ENCODE peak calls at places on chromosome 21, in nine cellular contexts. I is brain microvascular endothelial cell, E is fibroblast of mammary gland, L is fibroblast of lung, K is psoas muscle, Y is heart left ventricle, M is ovary, R is pancreas, W is stomach. A is an unnamed sample.

GRCh38 chr21:10272216-10272615 is 249.2 kb upstream of the TPTE start:
- DNase-seq in W (no peak), E (no peak), R (no peak), Y (peak), L (no peak), I (no peak), M (no peak), K (no peak), A (no peak)

GRCh38 chr21:32412162-32412997 is at the start of gene EVA1C:
- DNase-seq in E (peak), K (peak), R (peak), I (no peak), M (peak), Y (peak), W (peak), L (peak), A (no peak)

GRCh38 chr21:38955495-38955894 is 149.8 kb downstream of the ETS2 start:
- DNase-seq in L (peak), E (peak), Y (peak), I (peak), W (peak), M (no peak), R (no peak), K (no peak), A (no peak)

GRCh38 chr21:26587621-26588260 is 14.7 kb upstream of the CYYR1 start:
- DNase-seq in K (no peak), R (no peak), L (peak), I (peak), Y (no peak), M (no peak), W (no peak), E (peak), A (peak)

GRCh38 chr21:35840197-35840799 is 220.0 kb downstream of the SETD4 start:
- DNase-seq in Y (peak), M (peak), E (peak), I (peak), W (peak), K (peak), R (no peak), L (peak), A (peak)

GRCh38 chr21:25983745-25984144 is 186.8 kb downstream of the APP start:
- DNase-seq in R (no peak), W (no peak), Y (no peak), E (no peak), M (no peak), K (no peak), I (no peak), L (no peak), A (no peak)

GRCh38 chr21:31943586-31943985 is 70.8 kb downstream of the HUNK start:
- DNase-seq in Y (no peak), L (no peak), K (no peak), R (no peak), M (no peak), W (no peak), I (no peak), E (no peak), A (no peak)

GRCh38 chr21:29056005-29056404 is 17.4 kb downstream of the CCT8 start:
- DNase-seq in K (no peak), I (no peak), R (no peak), Y (no peak), M (no peak), L (no peak), E (peak), W (no peak), A (no peak)

GRCh38 chr21:32298148-32298559 is 501 bp upstream of the MRAP start:
- DNase-seq in Y (no peak), E (peak), K (no peak), W (no peak), M (no peak), R (no peak), L (no peak), I (no peak), A (peak)

GRCh38 chr21:27108228-27108627 is 141.3 kb upstream of the ADAMTS5 start:
- DNase-seq in W (no peak), L (peak), K (no peak), Y (no peak), E (no peak), M (no peak), I (peak), R (no peak), A (peak)

DNA sequence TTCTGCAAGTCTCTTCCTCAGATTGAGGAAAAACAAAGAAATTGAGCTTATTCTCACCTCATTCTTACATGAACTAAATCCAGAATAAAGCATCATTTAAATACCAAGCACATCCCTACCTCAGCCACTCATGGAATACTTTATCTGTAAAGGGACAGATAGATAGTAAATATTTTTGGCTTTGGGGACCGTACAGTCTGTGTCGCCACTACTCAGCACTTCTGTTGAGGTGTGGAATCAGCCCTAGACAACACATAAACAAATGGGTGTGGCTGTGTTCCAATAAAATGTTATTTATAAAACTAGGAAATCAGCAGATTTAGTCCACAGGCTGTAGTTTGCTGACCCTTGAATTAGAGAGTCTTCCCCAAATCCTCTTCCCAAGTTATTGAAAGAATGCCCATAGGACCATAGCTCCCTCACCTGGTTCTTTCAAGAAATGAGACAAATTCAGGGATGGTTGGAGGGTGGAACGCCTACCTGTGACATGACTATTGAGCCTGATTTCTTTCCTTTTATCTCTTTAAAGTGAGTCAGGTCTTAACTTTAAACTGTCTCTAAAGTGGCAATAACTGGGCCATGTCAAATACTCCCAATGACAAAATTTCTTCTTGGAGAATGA is 878.5 kb downstream of the USP25 start:
- DNase-seq in K (no peak), R (no peak), W (no peak), M (no peak), Y (no peak), E (peak), I (no peak), L (no peak), A (no peak)
- TF ChIP-seq CTCF in K (no peak), R (no peak), W (no peak), M (no peak), Y (no peak), E (peak), I (peak), L (no peak), A (peak)

GRCh38 chr21:46099476-46099875 is 1.6 kb downstream of the COL6A2 start:
- DNase-seq in W (peak), K (peak), I (no peak), E (peak), R (no peak), Y (peak), L (no peak), M (peak), A (no peak)
- H3K4me3 ChIP-seq in W (peak), K (peak), I (peak), E (peak), R (no peak), Y (peak), L (peak), M (peak), A (peak)

GRCh38 chr21:42228709-42229220 is 9.8 kb downstream of the ABCG1 start:
- DNase-seq in Y (no peak), R (no peak), W (no peak), E (no peak), K (no peak), L (no peak), I (no peak), M (no peak), A (no peak)
- TF ChIP-seq CTCF in Y (no peak), R (no peak), W (no peak), E (no peak), K (no peak), L (no peak), I (no peak), M (no peak), A (no peak)

GRCh38 chr21:15839601-15840000 is 109.8 kb downstream of the USP25 start:
- DNase-seq in R (no peak), I (no peak), L (peak), K (no peak), E (peak), M (no peak), Y (no peak), W (no peak), A (no peak)

GRCh38 chr21:15840406-15840805 is 110.6 kb downstream of the USP25 start:
- DNase-seq in E (no peak), W (no peak), K (no peak), R (no peak), L (peak), I (no peak), M (no peak), Y (no peak), A (no peak)

GRCh38 chr21:15841856-15842564 is 112.2 kb downstream of the USP25 start:
- DNase-seq in Y (no peak), W (no peak), E (peak), M (no peak), L (peak), I (peak), K (no peak), R (no peak), A (peak)

GRCh38 chr21:15843766-15844165 is 114.0 kb downstream of the USP25 start:
- DNase-seq in Y (no peak), I (no peak), M (no peak), R (no peak), L (no peak), E (no peak), K (no peak), W (no peak), A (no peak)

DNA sequence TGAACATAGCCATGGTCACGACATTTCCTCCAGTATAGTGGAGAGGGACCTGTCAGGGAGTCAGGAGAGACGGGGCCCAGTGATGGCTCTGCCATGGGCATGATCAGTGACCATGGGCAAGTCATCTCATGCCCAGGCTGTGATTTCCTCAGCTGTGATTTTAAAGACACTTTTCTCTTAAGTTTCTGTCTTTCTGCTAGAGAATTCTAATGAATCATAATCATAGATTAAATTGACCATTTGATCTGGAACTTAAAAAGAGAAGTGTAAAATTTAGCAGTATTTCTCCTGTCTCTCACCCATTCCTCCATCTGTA is 112.7 kb downstream of the USP25 start:
- DNase-seq in I (no peak), E (no peak), M (no peak), K (no peak), L (no peak), R (no peak), W (no peak), Y (no peak), A (no peak)
- H3K4me3 ChIP-seq in I (no peak), E (no peak), M (no peak), K (no peak), L (no peak), R (no peak), W (no peak), Y (no peak), A (no peak)

DNA sequence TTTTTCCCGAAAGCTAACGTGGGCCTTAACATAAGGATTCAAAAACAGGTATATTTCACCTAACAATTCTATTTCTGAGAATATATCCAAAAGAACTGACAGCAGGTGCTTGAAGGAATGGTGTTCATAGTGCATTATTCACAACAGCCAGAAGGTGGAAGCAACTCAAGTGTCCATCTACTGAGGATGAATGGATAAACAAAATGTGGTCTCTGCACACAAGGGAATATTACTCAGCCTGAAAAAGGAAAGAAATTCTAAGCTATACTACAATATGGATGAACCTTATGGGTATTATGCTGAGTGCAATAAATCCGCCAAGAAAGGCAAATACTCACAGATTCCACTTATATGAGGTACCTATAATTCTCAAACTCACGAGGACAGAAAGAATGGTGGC is 6.1 kb upstream of the RIPPLY3 start:
- DNase-seq in Y (no peak), E (no peak), R (no peak), M (no peak), K (no peak), I (no peak), L (no peak), W (no peak), A (no peak)
- TF ChIP-seq CTCF in Y (no peak), E (peak), R (no peak), M (no peak), K (no peak), I (no peak), L (no peak), W (no peak), A (no peak)

GRCh38 chr21:34018185-34018584 is 55.2 kb upstream of the MRPS6 start:
- DNase-seq in Y (no peak), M (no peak), L (no peak), R (no peak), K (no peak), W (no peak), I (no peak), E (no peak), A (no peak)
- H3K4me3 ChIP-seq in Y (no peak), M (no peak), L (no peak), R (no peak), K (no peak), W (no peak), I (no peak), E (no peak), A (no peak)

GRCh38 chr21:44485796-44486195 is 30.5 kb downstream of the LRRC3 start:
- DNase-seq in M (no peak), E (no peak), R (no peak), L (no peak), I (no peak), Y (no peak), W (no peak), K (no peak), A (no peak)

GRCh38 chr21:44483288-44484237 is 28.3 kb downstream of the LRRC3 start:
- DNase-seq in R (no peak), I (no peak), Y (no peak), W (no peak), K (no peak), M (no peak), L (no peak), E (peak), A (peak)

GRCh38 chr21:44484498-44485253 is 29.4 kb downstream of the LRRC3 start:
- DNase-seq in Y (no peak), E (no peak), R (no peak), I (no peak), W (no peak), M (no peak), K (no peak), L (no peak), A (no peak)

GRCh38 chr21:44486302-44486701 is 31.0 kb downstream of the LRRC3 start:
- DNase-seq in M (no peak), L (no peak), Y (no peak), E (no peak), R (no peak), K (no peak), I (no peak), W (no peak), A (no peak)

DNA sequence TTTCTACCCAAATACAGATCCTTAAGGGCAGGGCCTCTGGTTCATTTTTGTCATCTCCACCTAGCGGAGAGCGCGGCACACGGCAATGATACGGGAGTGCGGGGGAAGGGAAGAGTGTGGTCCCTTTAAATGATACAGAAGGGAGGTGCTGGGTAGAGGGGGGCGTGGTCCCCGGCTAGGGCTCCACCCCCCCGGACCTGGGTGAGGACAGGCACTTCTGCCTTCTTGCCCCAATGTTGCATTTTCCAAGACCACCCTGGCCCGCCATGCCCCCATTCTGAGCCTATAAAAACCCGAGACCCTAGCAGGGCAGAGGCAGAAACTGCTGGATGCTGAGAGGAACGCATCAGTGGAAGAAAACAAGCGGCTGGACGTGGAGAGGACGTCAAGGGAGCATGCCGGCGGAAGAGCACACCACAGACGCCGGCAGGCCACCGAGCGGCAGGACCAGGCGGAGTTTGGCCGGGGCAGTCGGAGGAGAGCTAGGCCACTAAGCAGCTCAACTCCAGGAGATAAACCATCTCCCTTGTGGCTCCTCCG is 30.0 kb downstream of the LRRC3 start:
- DNase-seq in Y (no peak), W (no peak), E (peak), I (no peak), R (no peak), L (no peak), K (no peak), M (no peak), A (peak)
- TF ChIP-seq CTCF in Y (no peak), W (peak), E (peak), I (peak), R (no peak), L (no peak), K (no peak), M (no peak), A (peak)

GRCh38 chr21:44353200-44353970 is at the start of gene TRPM2:
- DNase-seq in K (peak), L (no peak), W (peak), I (no peak), Y (peak), E (peak), M (no peak), R (no peak), A (no peak)
- H3K4me3 ChIP-seq in K (peak), L (no peak), W (peak), I (no peak), Y (no peak), E (no peak), M (no peak), R (no peak), A (no peak)

GRCh38 chr21:36990508-36991205 is 15.8 kb upstream of the RIPPLY3 start:
- DNase-seq in I (no peak), R (no peak), E (no peak), L (no peak), M (no peak), K (no peak), Y (no peak), W (no peak), A (no peak)

GRCh38 chr21:36999131-36999898 is 7.2 kb upstream of the RIPPLY3 start:
- DNase-seq in I (no peak), E (no peak), R (no peak), W (no peak), Y (no peak), M (no peak), L (no peak), K (no peak), A (no peak)

GRCh38 chr21:36992671-36993070 is 13.8 kb upstream of the RIPPLY3 start:
- DNase-seq in I (no peak), R (no peak), Y (no peak), M (no peak), E (no peak), W (peak), L (no peak), K (no peak), A (no peak)

GRCh38 chr21:36989699-36990507 is 16.6 kb upstream of the RIPPLY3 start:
- DNase-seq in W (peak), Y (peak), I (peak), L (peak), K (peak), R (peak), M (peak), E (peak), A (peak)

GRCh38 chr21:36994501-36995189 is 11.9 kb upstream of the RIPPLY3 start:
- DNase-seq in W (no peak), Y (no peak), R (no peak), I (no peak), M (no peak), L (peak), E (no peak), K (no peak), A (no peak)
- TF ChIP-seq CTCF in W (no peak), Y (no peak), R (no peak), I (no peak), M (no peak), L (no peak), E (no peak), K (no peak), A (no peak)